ENCODE peak calls at places on chromosomes 12 and 14, in five cellular contexts. H is left cardiac atrium, T is psoas muscle, N is activated B cell treated with CpG ODN at 0.5 μM for 24 hours, O is AML-193. W is an unnamed sample.

GRCh38 chr12:131219173-131220006 is 265.7 kb downstream of the ADGRD1 start:
- DNase-seq in N (no peak), T (no peak), O (no peak), H (no peak), W (no peak)

GRCh38 chr14:69980457-69981414 is 101.5 kb downstream of the SMOC1 start:
- DNase-seq in H (no peak), N (no peak), T (no peak), O (no peak), W (no peak)

GRCh38 chr12:46217686-46218508 is 50.9 kb downstream of the SLC38A1 start:
- DNase-seq in T (no peak), H (no peak), O (peak; percentile 86), N (no peak), W (no peak)

GRCh38 chr12:642633-643477 is 20.4 kb downstream of the NINJ2 start:
- DNase-seq in N (peak; percentile 77), H (peak; percentile 87), O (peak; percentile 77), T (peak; percentile 88), W (peak; percentile 80)

GRCh38 chr12:77388611-77389265 is 323.4 kb upstream of the E2F7 start:
- DNase-seq in O (no peak), H (no peak), N (no peak), T (no peak), W (no peak)

GRCh38 chr14:20412422-20412821 is 879 bp downstream of the TEP1 start:
- DNase-seq in N (no peak), O (no peak), T (no peak), H (no peak), W (no peak)

GRCh38 chr12:74530676-74531075 is 7.0 kb upstream of the ATXN7L3B start:
- DNase-seq in O (no peak), T (no peak), N (no peak), H (no peak), W (no peak)

GRCh38 chr14:75295061-75295461 is 16.4 kb downstream of the FOS start:
- DNase-seq in N (no peak), T (peak; percentile 65), O (no peak), H (peak; percentile 71), W (no peak)

GRCh38 chr12:102197789-102198188 is at the start of gene PMCH:
- DNase-seq in T (no peak), O (no peak), H (no peak), N (no peak), W (peak; percentile 6)

GRCh38 chr12:98653866-98654493 is 8.9 kb downstream of the APAF1 start:
- DNase-seq in T (no peak), H (no peak), N (no peak), O (peak; percentile 76), W (no peak)

GRCh38 chr12:80195143-80195726 is 95.9 kb downstream of the OTOGL start:
- DNase-seq in O (peak; percentile 41), N (no peak), T (no peak), H (peak; percentile 34), W (no peak)

GRCh38 chr12:122547330-122547729 is 20.3 kb downstream of the KNTC1 start:
- DNase-seq in N (no peak), O (no peak), T (no peak), H (no peak), W (no peak)

GRCh38 chr14:77007975-77008421 is 20.5 kb downstream of the IRF2BPL start:
- DNase-seq in O (no peak), N (no peak), H (no peak), T (peak; percentile 59), W (no peak)

GRCh38 chr12:124296916-124297351 is 2.0 kb downstream of the RFLNA start:
- DNase-seq in T (no peak), N (no peak), O (no peak), H (no peak), W (no peak)

GRCh38 chr12:107320031-107320928 is 226.9 kb upstream of the CRY1 start:
- DNase-seq in O (no peak), T (peak; percentile 22), N (no peak), H (peak; percentile 28), W (peak; percentile 19)

GRCh38 chr14:24269368-24269767 is 2.0 kb downstream of the RABGGTA start:
- DNase-seq in H (no peak), N (no peak), O (no peak), T (no peak), W (no peak)

GRCh38 chr14:59055439-59056045 is 132.9 kb upstream of the DAAM1 start:
- DNase-seq in O (peak; percentile 42), H (no peak), T (no peak), N (no peak), W (peak; percentile 33)

GRCh38 chr14:51484491-51484890 is 167.2 kb upstream of the FRMD6 start:
- DNase-seq in N (no peak), O (no peak), T (no peak), H (no peak), W (no peak)

GRCh38 chr12:100375023-100375737 is 18.3 kb downstream of the SLC17A8 start:
- DNase-seq in O (no peak), H (peak; percentile 73), N (no peak), T (peak; percentile 72), W (no peak)

GRCh38 chr14:72560331-72560730 is 333.6 kb downstream of the DPF3 start:
- DNase-seq in T (no peak), N (no peak), O (no peak), H (no peak), W (no peak)

GRCh38 chr12:50542448-50542847 is 37.7 kb downstream of the DIP2B start:
- DNase-seq in N (no peak), O (no peak), T (no peak), H (no peak), W (no peak)

GRCh38 chr12:117041798-117042170 is 57.4 kb downstream of the TESC start:
- DNase-seq in T (no peak), O (no peak), N (no peak), H (no peak), W (no peak)

GRCh38 chr14:73634333-73634833 is 10.4 kb upstream of the DNAL1 start:
- DNase-seq in H (no peak), O (no peak), T (peak; percentile 37), N (peak; percentile 27), W (peak; percentile 22)

GRCh38 chr14:87868920-87869319 is 124.1 kb downstream of the GALC start:
- DNase-seq in N (no peak), H (no peak), O (no peak), T (no peak), W (no peak)

GRCh38 chr12:27284751-27285150 is 40.7 kb downstream of the STK38L start:
- DNase-seq in O (no peak), N (no peak), T (no peak), H (no peak), W (no peak)

GRCh38 chr12:22042981-22043669 is 2.9 kb upstream of the CMAS start:
- DNase-seq in O (no peak), T (no peak), N (no peak), H (no peak), W (no peak)

GRCh38 chr14:33611405-33612183 is 339.3 kb downstream of the EGLN3 start:
- DNase-seq in H (no peak), T (no peak), O (no peak), N (no peak), W (no peak)

GRCh38 chr12:94092516-94093241 is 55.7 kb upstream of the PLXNC1 start:
- DNase-seq in T (peak; percentile 62), O (no peak), N (no peak), H (peak; percentile 71), W (no peak)

GRCh38 chr12:120720234-120720968 is 5.2 kb upstream of the ACADS start:
- DNase-seq in H (no peak), O (peak; percentile 39), T (no peak), N (no peak), W (no peak)

GRCh38 chr14:73457935-73458218 is 469 bp downstream of the NUMB start:
- DNase-seq in N (no peak), T (no peak), O (no peak), H (no peak), W (no peak)

GRCh38 chr14:22552001-22552826 is 36.8 kb downstream of the DAD1 start:
- DNase-seq in H (no peak), O (no peak), N (no peak), T (no peak), W (no peak)

GRCh38 chr12:26941251-26941650 is 3.0 kb downstream of the FGFR1OP2 start:
- DNase-seq in T (no peak), O (no peak), H (no peak), N (no peak), W (no peak)

W was measured in GM12891.